ENCODE peak calls at places on chromosome 10, in four cellular contexts. U is K562, N is endothelial cell of umbilical vein, Q is GM12878. L is an unnamed sample.
A peak's percentile ranks its signal among the peaks of the same experiment; 100 is the strongest.

GRCh38 chr10:45422207-45422606 is 48.2 kb downstream of the ALOX5 start:
- DNase-seq in U (no peak), N (no peak), Q (no peak), L (no peak)

GRCh38 chr10:45673074-45673628 is 579 bp upstream of the ZFAND4 start:
- DNase-seq in U (no peak), N (peak; percentile 9), Q (no peak), L (no peak)

GRCh38 chr10:35574924-35575352 is 30.2 kb upstream of the GJD4 start:
- DNase-seq in U (peak; percentile 16), N (peak; percentile 85), Q (no peak), L (peak; percentile 98)

GRCh38 chr10:108631332-108631731 is 1292.0 kb downstream of the XPNPEP1 start:
- DNase-seq in U (no peak), N (no peak), Q (peak; percentile 23), L (no peak)

GRCh38 chr10:69389827-69390490 is 26.8 kb downstream of the TACR2 start:
- DNase-seq in U (peak; percentile 74), N (no peak), Q (no peak), L (peak; percentile 26)

GRCh38 chr10:124696446-124697392 is 47.5 kb downstream of the FAM53B start:
- DNase-seq in U (no peak), N (no peak), Q (peak; percentile 61), L (no peak)

GRCh38 chr10:124417846-124418725 is 637 bp downstream of the OAT start:
- DNase-seq in U (peak; percentile 60), N (peak; percentile 68), Q (no peak), L (peak; percentile 44)

GRCh38 chr10:124732931-124733536 is 11.1 kb downstream of the FAM53B start:
- DNase-seq in U (no peak), N (no peak), Q (peak; percentile 77), L (peak; percentile 43)

GRCh38 chr10:122239578-122240257 is 31.4 kb upstream of the BTBD16 start:
- DNase-seq in U (no peak), N (no peak), Q (no peak), L (peak; percentile 54)

GRCh38 chr10:89373916-89374711 is 3.7 kb upstream of the IFIT1B start:
- DNase-seq in U (peak; percentile 71), N (peak; percentile 99), Q (no peak), L (peak; percentile 94)

GRCh38 chr10:69344591-69345244 is 66.4 kb downstream of the HK1 start:
- DNase-seq in U (peak; percentile 56), N (no peak), Q (peak; percentile 28), L (no peak)

GRCh38 chr10:15558136-15558535 is 161.6 kb downstream of the ITGA8 start:
- DNase-seq in U (no peak), N (no peak), Q (no peak), L (peak; percentile 69)

GRCh38 chr10:97179311-97179710 is 6.4 kb downstream of the SLIT1 start:
- DNase-seq in U (no peak), N (no peak), Q (no peak), L (no peak)

GRCh38 chr10:98446656-98447221 is at the start of gene HPS1:
- DNase-seq in U (peak; percentile 85), N (peak; percentile 57), Q (peak; percentile 42), L (peak; percentile 58)

GRCh38 chr10:1050555-1050954 is 1.6 kb upstream of the IDI1 start:
- DNase-seq in U (peak; percentile 46), N (no peak), Q (no peak), L (no peak)

GRCh38 chr10:32337343-32337742 is 9.6 kb downstream of the EPC1 start:
- DNase-seq in U (no peak), N (no peak), Q (no peak), L (peak; percentile 15)

GRCh38 chr10:34075269-34075926 is 739.7 kb downstream of the PARD3 start:
- DNase-seq in U (no peak), N (no peak), Q (no peak), L (no peak)

GRCh38 chr10:7932301-7933036 is 114.2 kb downstream of the TAF3 start:
- DNase-seq in U (no peak), N (peak; percentile 95), Q (no peak), L (no peak)

GRCh38 chr10:31774291-31774900 is 154.2 kb downstream of the ARHGAP12 start:
- DNase-seq in U (no peak), N (no peak), Q (no peak), L (peak; percentile 35)

DNA sequence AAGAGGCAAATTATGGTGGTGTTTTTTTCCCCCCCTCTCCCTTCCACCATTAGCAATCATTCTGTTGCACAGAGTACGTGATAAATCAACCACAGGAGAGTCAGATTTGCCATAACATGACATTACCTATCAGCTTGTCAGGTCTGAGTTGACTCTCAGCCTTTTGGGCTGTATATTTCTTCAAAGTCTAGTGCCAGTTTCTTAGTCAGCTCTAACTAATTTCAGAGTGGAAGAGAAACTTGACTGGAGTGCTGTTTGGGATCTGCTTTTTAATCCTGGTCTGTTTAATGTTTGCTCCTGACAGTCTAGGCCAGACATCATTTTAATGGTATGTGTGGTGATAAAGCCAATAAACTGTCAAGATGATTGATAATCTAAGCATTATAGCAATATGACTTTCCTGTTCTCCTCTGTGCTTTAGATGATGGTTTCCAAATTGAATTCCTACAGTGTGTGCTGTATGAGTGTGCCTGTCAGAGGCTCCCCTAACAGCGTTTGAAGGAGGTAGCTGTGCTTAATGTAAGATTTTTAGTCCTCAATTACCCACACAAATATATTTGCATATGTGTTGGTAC is 76.9 kb downstream of the LRMDA start:
- DNase-seq in U (no peak), N (peak; percentile 14), Q (no peak), L (peak; percentile 55)
- TF ChIP-seq FOS in U (no peak), N (no peak), Q (no peak), L (no peak)

DNA sequence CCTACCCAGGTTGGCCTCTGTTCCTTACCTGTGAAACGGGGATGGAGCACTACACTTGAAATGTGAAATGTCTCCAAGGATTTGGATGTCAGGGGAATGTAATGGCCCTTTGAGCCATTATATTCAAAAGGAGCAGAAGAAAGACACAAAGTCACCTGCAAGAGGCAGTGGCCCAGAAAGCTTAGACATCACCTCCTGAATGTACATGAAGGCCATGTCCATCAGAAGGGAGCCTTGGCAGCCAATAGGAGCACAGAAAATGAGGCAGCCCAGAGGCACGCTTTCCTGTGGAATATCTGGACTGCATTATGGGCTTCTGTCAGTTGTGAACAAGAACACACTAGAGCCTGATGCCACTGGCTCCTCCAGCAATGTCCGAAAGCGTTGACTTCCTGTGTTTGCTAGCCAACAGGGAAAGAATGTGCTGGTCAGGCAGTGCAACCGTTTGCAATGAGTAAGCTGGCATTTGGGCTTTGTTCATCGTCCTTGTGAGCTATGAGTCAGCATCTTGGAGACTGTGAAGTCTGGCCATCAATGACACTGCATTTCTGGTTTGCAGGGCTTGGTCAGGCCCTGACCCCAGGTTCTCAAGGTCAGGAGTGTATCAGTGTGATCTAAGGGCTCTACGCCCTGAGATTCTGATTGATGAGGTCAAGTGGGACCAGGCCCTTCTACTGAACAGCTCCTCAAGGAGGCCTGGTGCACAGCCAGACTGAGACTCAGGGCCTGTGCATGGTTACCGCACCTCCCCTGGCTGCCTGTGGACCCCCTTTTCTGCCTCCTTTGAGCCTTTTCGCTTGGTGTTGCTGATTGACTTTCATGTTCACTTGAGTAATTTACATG is 222.4 kb downstream of the RPS24 start:
- DNase-seq in U (peak; percentile 78), N (peak; percentile 92), Q (no peak), L (peak; percentile 99)
- H3K36me3 ChIP-seq in U (no peaks in the 10 kb centered on the region), N (no peaks in the 10 kb centered on the region), Q (no peaks in the 10 kb centered on the region), L (no peaks in the 10 kb centered on the region)

GRCh38 chr10:74021248-74022055 is 23.5 kb downstream of the VCL start:
- DNase-seq in U (peak; percentile 80), N (peak; percentile 55), Q (no peak), L (peak; percentile 91)
- TF ChIP-seq FOS in U (peak; percentile 53), N (peak; percentile 50), Q (no peak), L (peak; percentile 54)

GRCh38 chr10:68237173-68237572 is 5.3 kb upstream of the ATOH7 start:
- DNase-seq in U (no peak), N (no peak), Q (no peak), L (no peak)

GRCh38 chr10:68231916-68232315 is at the start of gene ATOH7:
- DNase-seq in U (no peak), N (no peak), Q (no peak), L (peak; percentile 7)

GRCh38 chr10:68235591-68235990 is 3.7 kb upstream of the ATOH7 start:
- DNase-seq in U (no peak), N (no peak), Q (no peak), L (no peak)

GRCh38 chr10:68233045-68233444 is 1.1 kb upstream of the ATOH7 start:
- DNase-seq in U (no peak), N (no peak), Q (no peak), L (no peak)

GRCh38 chr10:68235111-68235510 is 3.2 kb upstream of the ATOH7 start:
- DNase-seq in U (no peak), N (no peak), Q (no peak), L (no peak)
- H3K36me3 ChIP-seq in U (no peaks in the 10 kb centered on the region), N (no peaks in the 10 kb centered on the region), Q (no peaks in the 10 kb centered on the region), L (no peaks in the 10 kb centered on the region)

DNA sequence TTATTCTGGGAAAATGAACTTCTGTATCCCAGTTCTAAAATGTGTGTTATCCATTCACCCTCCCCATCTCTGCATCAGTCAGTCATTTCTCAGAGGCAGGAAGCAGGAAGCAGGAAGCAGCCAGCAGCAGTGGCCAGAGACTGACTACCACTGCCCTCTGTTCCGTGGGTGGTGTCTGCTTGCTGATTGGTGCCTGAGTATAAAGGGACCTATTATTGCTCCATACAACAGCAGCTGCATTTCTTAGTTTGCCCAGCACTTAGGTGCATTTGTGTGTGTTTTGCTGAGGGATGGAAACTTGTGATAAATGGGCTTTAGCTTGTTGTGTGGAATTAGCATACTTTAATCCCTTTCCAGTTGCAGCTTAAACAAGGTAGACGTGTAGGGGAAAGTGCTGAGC is 582.2 kb downstream of the SORCS1 start:
- DNase-seq in U (no peak), N (no peak), Q (no peak), L (peak; percentile 34)
- TF ChIP-seq FOS in U (no peak), N (no peak), Q (no peak), L (no peak)

GRCh38 chr10:29270883-29271282 is 18.0 kb upstream of the LYZL1 start:
- DNase-seq in U (no peak), N (no peak), Q (no peak), L (no peak)
- H3K36me3 ChIP-seq in U (no peaks in the 10 kb centered on the region), N (no peaks in the 10 kb centered on the region), Q (no peaks in the 10 kb centered on the region), L (no peaks in the 10 kb centered on the region)

DNA sequence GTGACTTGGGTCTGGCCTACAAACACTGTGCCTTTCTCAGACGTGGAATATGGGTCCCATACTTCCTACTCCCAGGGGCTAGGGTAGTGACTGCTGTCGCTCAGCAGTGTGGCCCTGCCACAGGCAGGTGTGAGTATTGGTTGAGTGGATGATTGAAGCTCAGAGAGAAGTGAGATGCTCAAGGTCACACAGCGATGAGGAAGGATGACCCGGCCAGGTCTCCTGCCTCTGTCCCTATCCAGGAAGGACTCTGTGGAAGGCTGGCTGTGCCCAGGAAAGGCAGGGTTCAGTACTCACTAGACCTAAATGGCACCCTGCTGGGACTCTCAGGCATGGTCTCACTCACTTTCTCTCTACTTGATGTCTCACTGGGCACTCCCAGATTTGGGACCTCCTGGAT is 2.8 kb downstream of the PRF1 start:
- DNase-seq in U (no peak), N (no peak), Q (no peak), L (no peak)
- TF ChIP-seq FOS in U (no peak), N (no peak), Q (no peak), L (no peak)

L was measured in IMR-90.